ENCODE peak calls at places on chromosomes 2 and 18, in ten cellular contexts. N is breast epithelium, I is choroid plexus epithelial cell, J is esophagus squamous epithelium, Z is foreskin fibroblast, R is cardiac fibroblast, B is AG09309, S is uterus, V is cardiac muscle cell, E is thoracic aorta. W is an unnamed sample.

GRCh38 chr2:187403568-187404260 is 44.3 kb downstream of the CALCRL start:
- DNase-seq in J (no peak), N (no peak), B (no peak), V (no peak), R (peak), Z (no peak), I (peak), S (no peak), E (no peak), W (no peak)

GRCh38 chr2:12617366-12617765 is 99.4 kb upstream of the TRIB2 start:
- DNase-seq in E (no peak), B (no peak), S (no peak), V (no peak), I (no peak), R (no peak), Z (no peak), J (no peak), N (no peak), W (no peak)

GRCh38 chr2:232315923-232316299 is 62.6 kb upstream of the ALPP start:
- DNase-seq in J (no peak), S (no peak), I (no peak), B (no peak), E (no peak), R (no peak), Z (no peak), N (no peak), V (no peak), W (no peak)

GRCh38 chr2:173412628-173413027 is 58.0 kb downstream of the CDCA7 start:
- DNase-seq in N (no peak), E (no peak), R (no peak), I (no peak), B (no peak), Z (no peak), V (no peak), S (no peak), J (no peak), W (no peak)

GRCh38 chr2:197207106-197207505 is 103.5 kb downstream of the ANKRD44 start:
- DNase-seq in S (no peak), V (no peak), Z (no peak), E (no peak), R (no peak), I (no peak), N (no peak), J (no peak), B (no peak), W (no peak)

GRCh38 chr18:80200932-80201672 is 46.2 kb downstream of the PARD6G start:
- DNase-seq in I (peak), Z (no peak), R (no peak), E (no peak), V (no peak), N (no peak), B (no peak), J (no peak), S (no peak), W (no peak)

GRCh38 chr2:85064927-85065630 is 68.1 kb upstream of the TCF7L1 start:
- DNase-seq in I (no peak), J (no peak), Z (no peak), V (no peak), E (no peak), B (no peak), R (no peak), S (no peak), N (no peak), W (peak)

GRCh38 chr2:226478121-226478809 is 321.4 kb downstream of the IRS1 start:
- DNase-seq in Z (peak), J (no peak), S (peak), B (peak), N (no peak), I (peak), E (peak), V (peak), R (peak), W (no peak)

GRCh38 chr2:85765081-85765731 is 11.4 kb downstream of the ATOH8 start:
- DNase-seq in Z (no peak), R (no peak), I (no peak), J (no peak), B (no peak), E (no peak), S (no peak), N (no peak), V (peak), W (no peak)

GRCh38 chr2:207768168-207768890 is 1.4 kb downstream of the FZD5 start:
- DNase-seq in E (no peak), S (peak), B (no peak), I (peak), J (no peak), R (peak), N (peak), Z (peak), V (peak), W (peak)

GRCh38 chr2:45353879-45354278 is 257.2 kb downstream of the SRBD1 start:
- DNase-seq in Z (peak), I (peak), J (no peak), N (no peak), E (no peak), S (no peak), B (peak), V (no peak), R (peak), W (no peak)

GRCh38 chr2:217195658-217196446 is 336.0 kb upstream of the TNP1 start:
- DNase-seq in E (no peak), S (no peak), J (no peak), N (no peak), I (no peak), R (peak), B (no peak), V (no peak), Z (no peak), W (no peak)

GRCh38 chr2:75157435-75157834 is 41.9 kb downstream of the TACR1 start:
- DNase-seq in V (no peak), Z (no peak), E (no peak), N (no peak), J (no peak), B (no peak), R (peak), S (no peak), I (no peak), W (no peak)

GRCh38 chr18:30439174-30439573 is 603.4 kb downstream of the DSC3 start:
- DNase-seq in Z (no peak), B (no peak), S (no peak), E (no peak), N (no peak), J (no peak), I (no peak), R (no peak), V (no peak), W (peak)

GRCh38 chr2:232543928-232544631 is 4.6 kb downstream of the CHRNG start:
- DNase-seq in R (no peak), S (peak), B (no peak), N (no peak), Z (no peak), I (no peak), V (no peak), E (no peak), J (no peak), W (no peak)

GRCh38 chr2:109417701-109418335 is 195.9 kb downstream of the SEPTIN10 start:
- DNase-seq in R (no peak), B (no peak), S (no peak), V (no peak), J (no peak), E (no peak), Z (no peak), N (no peak), I (no peak), W (no peak)

GRCh38 chr2:75564713-75565369 is 4.1 kb upstream of the EVA1A start:
- DNase-seq in N (no peak), S (no peak), J (no peak), Z (no peak), R (no peak), E (no peak), V (no peak), B (no peak), I (no peak), W (no peak)

GRCh38 chr2:12824304-12824761 is 107.6 kb downstream of the TRIB2 start:
- DNase-seq in J (no peak), Z (peak), S (peak), I (no peak), E (no peak), V (no peak), R (peak), B (no peak), N (no peak), W (peak)

GRCh38 chr2:226904592-226904991 is 68.7 kb downstream of the RHBDD1 start:
- DNase-seq in R (no peak), Z (no peak), B (no peak), S (no peak), N (no peak), J (no peak), E (no peak), I (no peak), V (no peak), W (no peak)

GRCh38 chr2:166361351-166362153 is 14.2 kb downstream of the SCN9A start:
- DNase-seq in R (peak), J (no peak), V (peak), I (peak), Z (no peak), N (no peak), B (no peak), E (no peak), S (no peak), W (no peak)

GRCh38 chr2:72915907-72916742 is 1.2 kb upstream of the EMX1 start:
- DNase-seq in E (no peak), S (no peak), I (no peak), Z (no peak), B (no peak), V (peak), J (no peak), N (no peak), R (peak), W (peak)

GRCh38 chr2:166091439-166091838 is 36.4 kb downstream of the SCN1A start:
- DNase-seq in E (no peak), B (no peak), S (no peak), N (no peak), V (peak), Z (no peak), R (peak), I (peak), J (no peak), W (no peak)

GRCh38 chr2:26432856-26433255 is 31.1 kb downstream of the DRC1 start:
- DNase-seq in B (no peak), V (no peak), I (no peak), Z (no peak), J (no peak), S (no peak), E (no peak), R (no peak), N (no peak), W (no peak)

GRCh38 chr2:240996161-240996833 is 2.1 kb upstream of the SNED1 start:
- DNase-seq in E (no peak), J (no peak), N (peak), S (no peak), R (no peak), B (no peak), V (no peak), Z (no peak), I (no peak), W (no peak)

GRCh38 chr2:239498576-239498975 is 97.8 kb upstream of the HDAC4 start:
- DNase-seq in I (no peak), N (no peak), B (no peak), R (no peak), J (no peak), E (no peak), V (no peak), S (no peak), Z (no peak), W (no peak)

GRCh38 chr2:38013158-38013752 is 62.7 kb downstream of the CYP1B1 start:
- DNase-seq in Z (peak), V (no peak), S (no peak), B (peak), N (no peak), I (peak), J (no peak), R (no peak), E (no peak), W (no peak)

GRCh38 chr2:39007875-39008504 is 112.9 kb downstream of the SOS1 start:
- DNase-seq in Z (no peak), J (no peak), S (no peak), N (no peak), I (no peak), B (no peak), E (no peak), R (no peak), V (no peak), W (no peak)

GRCh38 chr18:10235553-10235952 is 218.9 kb upstream of the APCDD1 start:
- DNase-seq in R (no peak), N (no peak), I (no peak), B (no peak), E (no peak), Z (no peak), J (no peak), S (no peak), V (no peak), W (no peak)

GRCh38 chr2:235860846-235861245 is 307.3 kb downstream of the GBX2 start:
- DNase-seq in R (peak), B (no peak), N (no peak), V (no peak), I (no peak), J (no peak), E (no peak), Z (no peak), S (no peak), W (no peak)

DNA sequence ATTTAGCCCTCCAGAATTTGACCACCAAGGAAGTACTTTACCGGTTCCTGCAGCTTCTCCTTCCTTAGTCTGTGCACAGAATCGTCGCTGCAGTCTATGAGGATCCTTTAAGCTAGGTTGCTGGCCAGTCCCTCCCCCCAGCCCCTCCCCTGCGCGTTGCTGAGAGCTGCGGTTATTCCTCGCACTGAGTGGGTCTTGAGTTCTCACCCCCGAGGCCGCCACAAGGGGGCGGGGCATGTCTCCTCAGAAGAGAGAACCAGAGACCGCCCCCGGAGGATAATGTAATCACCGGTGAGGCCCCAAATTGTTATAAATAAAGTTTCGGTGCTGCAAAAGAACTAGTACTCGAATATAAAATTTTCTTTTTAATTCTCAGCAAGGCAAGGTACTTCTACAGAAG is 1184.9 kb upstream of the CDH2 start:
- DNase-seq in V (no peak), B (no peak), I (no peak), Z (no peak), N (no peak), E (no peak), J (no peak), R (no peak), S (no peak), W (peak)
- TF ChIP-seq CTCF in V (no peak), B (no peak), I (no peak), Z (no peak), N (no peak), E (no peak), J (no peak), R (no peak), S (no peak), W (no peak)

DNA sequence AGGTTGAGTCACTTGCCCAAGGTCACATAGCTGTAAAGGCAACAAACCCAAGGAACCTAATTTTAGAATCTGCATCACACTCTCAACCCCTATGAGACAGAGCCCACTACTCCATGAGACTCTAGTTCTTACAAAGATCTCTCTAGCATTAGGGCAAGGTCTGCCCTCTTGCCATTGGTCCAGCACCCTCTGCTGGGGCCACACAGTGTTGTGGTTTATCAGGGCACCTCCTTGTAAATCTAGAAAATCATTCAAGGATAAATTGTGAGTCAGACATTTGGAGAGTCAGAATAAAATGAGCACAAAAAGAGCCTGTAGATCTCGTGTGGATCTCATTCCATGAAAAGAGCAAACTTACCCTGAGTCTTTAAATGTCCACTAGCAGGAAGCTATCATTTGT is 91.2 kb downstream of the SLC8A1 start:
- DNase-seq in J (no peak), S (no peak), E (no peak), N (no peak), I (no peak), B (no peak), V (no peak), Z (no peak), R (no peak), W (no peak)
- TF ChIP-seq CTCF in J (no peak), S (no peak), E (no peak), N (no peak), I (no peak), B (no peak), V (no peak), Z (no peak), R (no peak), W (no peak)

DNA sequence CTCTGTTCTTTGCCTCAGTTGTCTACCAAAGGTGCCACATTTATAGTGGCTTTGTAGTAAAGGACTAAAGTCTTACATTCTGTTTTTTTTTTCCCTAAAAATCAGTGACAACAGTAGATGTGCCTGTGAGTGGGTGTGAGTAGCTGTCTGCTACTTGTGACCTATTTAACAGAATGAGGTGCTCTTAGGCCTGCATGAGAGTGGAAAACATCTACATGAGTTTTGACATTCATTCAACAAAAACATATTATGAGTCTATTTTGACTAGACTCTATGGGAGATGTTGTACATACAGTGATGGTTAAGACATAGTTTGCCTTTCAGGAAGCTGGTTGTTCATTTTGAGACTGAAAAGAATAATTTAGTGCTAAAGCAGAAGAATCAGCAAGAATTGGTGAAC is 36.7 kb downstream of the IL1R2 start:
- DNase-seq in I (peak), R (no peak), B (no peak), S (no peak), Z (no peak), E (no peak), V (no peak), J (no peak), N (no peak), W (no peak)
- TF ChIP-seq CTCF in I (no peak), R (no peak), B (no peak), S (no peak), Z (no peak), E (no peak), V (no peak), J (no peak), N (no peak), W (no peak)

GRCh38 chr2:28449489-28450395 is 46.1 kb upstream of the PLB1 start:
- DNase-seq in V (no peak), E (no peak), Z (peak), J (no peak), I (peak), N (no peak), B (no peak), R (peak), S (no peak), W (no peak)
- TF ChIP-seq CTCF in V (no peak), E (no peak), Z (no peak), J (no peak), I (no peak), N (no peak), B (no peak), R (no peak), S (no peak), W (no peak)

W was measured in glutamatergic neuron.